ENCODE peak calls at places on chromosome 16, in four cellular contexts. I, U, D and M are unnamed samples. For H3K4me1, the result is how much of the 10 kb centered on the place peaks cover.

GRCh38 chr16:56506941-56507340 is 12.9 kb downstream of the BBS2 start:
- DNase-seq in I (no peak), U (no peak), D (peak), M (no peak)

GRCh38 chr16:87335968-87336849 is 19.0 kb upstream of the C16orf95 start:
- DNase-seq in I (no peak), U (no peak), D (no peak), M (no peak)

GRCh38 chr16:280005-280421 is 378 bp upstream of the ARHGDIG start:
- DNase-seq in I (no peak), U (no peak), D (no peak), M (peak)

GRCh38 chr16:29775742-29776408 is 2.2 kb upstream of the ZG16 start:
- DNase-seq in I (no peak), U (no peak), D (peak), M (no peak)

GRCh38 chr16:22635345-22635744 is 124.7 kb downstream of the NPIPB5 start:
- DNase-seq in I (no peak), U (no peak), D (peak), M (no peak)

GRCh38 chr16:939311-939710 is 31.5 kb downstream of the LMF1 start:
- DNase-seq in I (no peak), U (no peak), D (no peak), M (no peak)

GRCh38 chr16:1221628-1222552 is 3.2 kb downstream of the TPSG1 start:
- DNase-seq in I (no peak), U (no peak), D (no peak), M (no peak)

GRCh38 chr16:31453255-31454204 is 5.8 kb upstream of the ARMC5 start:
- DNase-seq in I (no peak), U (no peak), D (peak), M (no peak)

GRCh38 chr16:30009990-30010816 is 624 bp downstream of the DOC2A start:
- DNase-seq in I (no peak), U (no peak), D (no peak), M (no peak)

GRCh38 chr16:27920391-27920891 is 143.1 kb downstream of the GSG1L start:
- DNase-seq in I (no peak), U (no peak), D (peak), M (no peak)

GRCh38 chr16:29765167-29766032 is 12.7 kb upstream of the ZG16 start:
- DNase-seq in I (no peak), U (no peak), D (no peak), M (peak)

GRCh38 chr16:75761111-75761510 is 34.8 kb upstream of the CPHXL start:
- DNase-seq in I (no peak), U (no peak), D (peak), M (no peak)

GRCh38 chr16:19644877-19645276 is 73.2 kb downstream of the KNOP1 start:
- DNase-seq in I (peak), U (peak), D (no peak), M (no peak)

GRCh38 chr16:58306327-58306726 is 11.5 kb upstream of the PRSS54 start:
- DNase-seq in I (no peak), U (no peak), D (peak), M (no peak)

GRCh38 chr16:2983706-2984136 is 3.5 kb upstream of the PKMYT1 start:
- DNase-seq in I (peak), U (peak), D (peak), M (peak)

GRCh38 chr16:57479422-57480126 is 6.7 kb downstream of the DOK4 start:
- DNase-seq in I (peak), U (peak), D (peak), M (no peak)

GRCh38 chr16:21283521-21284289 is 5.6 kb upstream of the CRYM start:
- DNase-seq in I (peak), U (peak), D (peak), M (peak)

GRCh38 chr16:4391635-4392381 is 20.2 kb downstream of the VASN start:
- DNase-seq in I (no peak), U (no peak), D (peak), M (no peak)

GRCh38 chr16:29158031-29158430 is 173.2 kb downstream of the LAT start:
- DNase-seq in I (no peak), U (no peak), D (no peak), M (no peak)

GRCh38 chr16:83983491-83983890 is 15.4 kb downstream of the NECAB2 start:
- DNase-seq in I (no peak), U (no peak), D (no peak), M (no peak)

GRCh38 chr16:12904041-12904671 is 2.8 kb downstream of the SHISA9 start:
- DNase-seq in I (no peak), U (no peak), D (no peak), M (no peak)

GRCh38 chr16:19179890-19180490 is 11.9 kb downstream of the SYT17 start:
- DNase-seq in I (peak), U (peak), D (peak), M (peak)

GRCh38 chr16:27495191-27495590 is 54.5 kb downstream of the GTF3C1 start:
- DNase-seq in I (no peak), U (no peak), D (peak), M (no peak)

GRCh38 chr16:11914210-11914758 is 1.5 kb downstream of the GSPT1 start:
- DNase-seq in I (no peak), U (no peak), D (no peak), M (no peak)

GRCh38 chr16:8859913-8860881 is 8.6 kb downstream of the CARHSP1 start:
- DNase-seq in I (no peak), U (no peak), D (peak), M (no peak)

GRCh38 chr16:10828851-10829331 is 10.3 kb upstream of the TVP23A start:
- DNase-seq in I (peak), U (peak), D (peak), M (peak)

GRCh38 chr16:30875881-30876791 is 17.7 kb downstream of the BCL7C start:
- DNase-seq in I (no peak), U (peak), D (peak), M (no peak)

GRCh38 chr16:53285236-53285635 is 149.0 kb upstream of the RBL2 start:
- DNase-seq in I (no peak), U (no peak), D (no peak), M (no peak)

GRCh38 chr16:69890114-69890890 is 60.8 kb upstream of the CLEC18A start:
- DNase-seq in I (peak), U (peak), D (peak), M (no peak)

GRCh38 chr16:85969159-85969558 is 70.2 kb downstream of the IRF8 start:
- DNase-seq in I (no peak), U (no peak), D (peak), M (no peak)

GRCh38 chr16:23629516-23629915 is 11.6 kb downstream of the PALB2 start:
- DNase-seq in I (no peak), U (no peak), D (no peak), M (no peak)

GRCh38 chr16:53129281-53130192 is 74.7 kb downstream of the CHD9 start:
- DNase-seq in I (no peak), U (no peak), D (peak), M (no peak)

GRCh38 chr16:30104492-30104891 is 8.5 kb upstream of the YPEL3 start:
- DNase-seq in I (no peak), U (no peak), D (no peak), M (no peak)

GRCh38 chr16:57725976-57726375 is 9.6 kb upstream of the KATNB1 start:
- DNase-seq in I (no peak), U (no peak), D (no peak), M (no peak)

GRCh38 chr16:47136101-47136820 is 7.5 kb downstream of the NETO2 start:
- DNase-seq in I (peak), U (no peak), D (peak), M (no peak)

GRCh38 chr16:16032271-16032979 is 83.0 kb downstream of the ABCC1 start:
- DNase-seq in I (no peak), U (no peak), D (no peak), M (no peak)

DNA sequence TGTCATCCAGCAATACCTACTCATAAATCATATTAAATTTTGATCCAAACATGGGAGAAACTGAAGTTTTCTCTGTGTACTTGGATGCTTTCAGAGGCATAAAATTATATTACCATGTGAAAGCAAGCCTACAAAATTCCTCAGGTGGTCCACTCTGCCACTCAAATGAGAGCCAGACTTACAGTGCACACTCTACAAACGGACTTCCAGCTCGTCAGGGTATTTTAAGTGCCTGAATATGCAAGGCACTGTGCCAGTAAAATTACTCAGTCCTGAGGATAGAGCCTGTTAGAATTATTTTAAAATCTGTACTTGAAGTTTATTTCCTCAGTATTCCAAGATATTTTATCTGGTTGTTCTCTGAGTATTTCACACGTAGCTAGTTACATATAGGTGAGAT is 54.5 kb downstream of the TENT4B start:
- DNase-seq in I (peak), U (no peak), D (peak), M (no peak)
- H3K4me1 ChIP-seq in I (half or more), U (under half), D (half or more), M (under half)

GRCh38 chr16:89452241-89452640 is 38.1 kb downstream of the ANKRD11 start:
- DNase-seq in I (no peak), U (no peak), D (no peak), M (no peak)
- H3K4me1 ChIP-seq in I (half or more), U (under half), D (under half), M (under half)

DNA sequence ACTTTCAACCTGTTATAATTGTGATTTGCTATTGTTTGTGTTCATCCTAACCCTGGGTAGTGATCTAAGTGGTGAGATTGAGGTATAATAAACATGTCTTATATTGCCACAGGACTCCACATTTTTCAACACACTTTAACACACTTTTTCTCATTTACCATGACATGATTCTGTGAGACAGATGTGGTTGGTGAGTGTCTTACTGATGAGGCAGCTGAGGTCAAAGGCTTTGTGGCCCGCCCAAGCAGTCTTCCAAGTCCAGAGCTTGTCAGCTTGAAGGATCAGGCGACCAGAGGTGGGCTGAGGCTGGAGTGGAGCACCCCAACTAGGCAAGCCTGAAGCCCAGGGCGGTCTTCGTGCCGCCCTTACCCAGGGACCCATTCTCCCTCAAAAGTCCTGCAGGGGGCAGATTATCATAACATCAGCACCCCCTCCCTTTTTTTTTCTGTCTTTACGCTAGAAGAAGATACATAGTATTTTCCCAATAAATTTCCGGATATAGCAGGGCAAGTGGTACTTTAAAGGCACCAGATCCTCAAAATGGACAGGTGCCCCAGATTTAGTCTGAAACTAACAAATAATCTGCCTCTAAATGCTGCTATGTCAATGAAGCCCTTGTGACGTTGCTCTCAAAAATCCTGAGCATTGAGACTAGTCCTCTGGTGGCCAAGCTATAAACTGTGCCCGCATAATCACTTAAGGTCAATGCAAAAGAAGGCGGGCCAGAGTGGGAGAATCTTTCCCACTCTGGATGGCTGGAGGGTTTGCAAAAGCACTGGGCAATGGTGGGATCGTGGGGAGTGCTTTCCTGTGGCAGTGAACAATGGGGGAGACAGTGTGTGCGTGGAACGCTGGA is 21.1 kb downstream of the KCTD19 start:
- DNase-seq in I (no peak), U (no peak), D (no peak), M (no peak)
- H3K4me1 ChIP-seq in I (under half), U (under half), D (under half), M (under half)

GRCh38 chr16:67914758-67915622 is 16.7 kb downstream of the CTRL start:
- DNase-seq in I (no peak), U (no peak), D (no peak), M (no peak)

GRCh38 chr16:67915831-67916723 is 15.6 kb downstream of the CTRL start:
- DNase-seq in I (no peak), U (no peak), D (no peak), M (no peak)

GRCh38 chr16:67917140-67917851 is 14.4 kb downstream of the CTRL start:
- DNase-seq in I (peak), U (peak), D (peak), M (no peak)

GRCh38 chr16:67919618-67920210 is 11.9 kb downstream of the CTRL start:
- DNase-seq in I (no peak), U (no peak), D (peak), M (no peak)

DNA sequence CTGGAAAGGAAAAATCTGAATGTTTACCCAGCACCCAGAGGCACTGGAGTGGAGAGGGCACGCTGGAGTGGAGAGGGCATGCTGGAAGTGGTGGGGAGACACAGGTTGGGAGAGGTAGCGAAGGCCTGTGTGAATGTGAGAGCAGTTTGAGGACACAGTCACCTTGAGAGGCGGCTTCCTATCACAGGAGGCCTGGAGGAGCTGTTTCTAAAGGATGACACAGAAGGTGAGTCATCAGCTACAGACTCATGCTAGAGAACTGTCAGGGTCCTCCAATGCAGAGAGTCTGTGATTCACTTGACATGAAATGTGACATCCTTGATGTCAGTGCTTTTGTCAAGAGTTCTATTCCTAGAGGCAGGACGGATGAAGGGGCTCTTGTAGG is 13.8 kb downstream of the CTRL start:
- DNase-seq in I (no peak), U (no peak), D (peak), M (no peak)
- H3K4me1 ChIP-seq in I (half or more), U (under half), D (under half), M (under half)

DNA sequence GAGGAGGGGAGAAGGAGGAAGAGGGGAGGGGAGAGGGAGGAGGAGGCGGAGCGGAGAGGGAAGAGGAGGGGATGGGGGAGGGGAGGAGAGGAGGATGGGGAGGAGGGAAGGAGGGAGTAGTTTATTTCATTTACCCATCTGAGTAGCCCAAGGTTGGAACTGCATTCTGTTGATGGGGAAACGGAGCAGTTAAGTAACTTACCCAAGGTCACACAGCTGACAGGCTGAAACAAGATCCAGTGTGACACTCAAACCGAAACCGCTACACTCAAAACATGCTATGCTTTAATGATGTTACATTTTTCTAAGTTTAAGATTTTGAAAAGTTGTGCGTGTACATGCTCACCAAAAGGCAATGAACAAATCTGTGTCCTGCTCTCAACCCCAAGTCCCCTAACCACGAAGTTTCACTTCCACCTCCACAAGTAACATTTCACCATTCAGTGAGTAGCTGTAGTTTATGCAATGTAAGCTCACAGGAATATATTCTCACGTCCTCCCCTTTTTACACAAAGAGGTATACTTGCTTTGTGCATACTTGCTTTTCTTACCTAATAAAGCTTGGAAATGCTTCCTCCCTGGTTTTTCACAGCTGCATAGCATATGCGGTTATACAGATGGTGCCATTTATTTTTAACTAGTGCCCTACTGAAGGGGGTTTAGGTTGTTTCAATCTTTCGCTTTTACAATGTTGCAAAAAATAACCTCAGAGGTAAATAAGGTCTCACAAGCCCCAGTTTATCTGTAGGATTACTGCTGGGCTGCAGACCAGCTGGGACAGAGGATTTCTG is 275.3 kb downstream of the PARN start:
- DNase-seq in I (no peak), U (no peak), D (peak), M (no peak)
- H3K4me1 ChIP-seq in I (under half), U (under half), D (under half), M (under half)

DNA sequence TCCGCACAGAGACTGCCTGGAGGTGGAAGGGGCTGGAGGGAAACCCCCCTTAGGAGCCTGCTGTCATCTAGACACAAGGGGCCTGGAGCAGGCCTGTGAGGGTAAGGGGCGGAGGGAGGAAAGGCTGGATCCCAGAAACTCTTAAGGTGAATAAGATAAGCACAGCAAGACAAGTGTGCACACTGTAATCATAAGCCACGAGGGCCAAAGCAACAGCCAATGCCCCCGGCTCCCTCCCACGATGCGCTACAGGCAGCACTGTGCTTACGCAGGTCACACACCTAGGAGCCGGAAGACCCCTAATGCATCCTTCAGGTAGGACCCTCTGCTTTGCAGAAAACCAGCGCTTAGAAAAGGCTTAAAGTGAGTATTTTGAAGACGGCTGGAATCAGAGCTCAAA is 24.6 kb downstream of the ZFHX3 start:
- DNase-seq in I (no peak), U (no peak), D (no peak), M (no peak)
- H3K4me1 ChIP-seq in I (half or more), U (under half), D (under half), M (half or more)

DNA sequence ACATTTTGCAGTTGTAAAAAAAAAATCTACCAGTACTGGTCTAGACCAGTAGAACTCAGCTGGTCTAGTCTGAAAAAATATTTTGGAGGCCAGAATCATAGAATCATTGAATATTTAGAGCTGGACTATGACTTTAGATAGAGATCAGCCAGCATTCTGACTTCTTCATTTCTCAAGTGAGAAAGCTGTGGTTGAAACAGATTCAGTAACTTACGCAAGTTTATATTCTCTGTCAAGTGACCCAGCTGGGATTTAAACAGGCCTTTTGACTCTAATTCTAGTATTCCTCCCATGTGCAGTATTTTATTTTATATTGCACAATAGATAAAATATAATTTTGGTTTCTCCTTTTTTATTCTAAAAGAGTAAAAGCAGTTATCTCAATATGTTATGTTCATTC is 4.9 kb downstream of the TNRC6A start:
- DNase-seq in I (no peak), U (no peak), D (peak), M (no peak)
- H3K4me1 ChIP-seq in I (half or more), U (half or more), D (half or more), M (under half)

GRCh38 chr16:81774348-81774747 is 4.7 kb upstream of the PLCG2 start:
- DNase-seq in I (peak), U (peak), D (no peak), M (no peak)
- H3K4me1 ChIP-seq in I (under half), U (under half), D (under half), M (under half)

GRCh38 chr16:89383095-89384003 is 107.0 kb downstream of the ANKRD11 start:
- DNase-seq in I (peak), U (peak), D (no peak), M (peak)
- H3K4me1 ChIP-seq in I (half or more), U (under half), D (under half), M (under half)